ENCODE peak calls at places on chromosomes 5 and 9, in seven cellular contexts. S is tibial artery, H is right atrium auricular region, F is heart left ventricle, E is lower lobe of right lung, C is psoas muscle, M is IMR-90. X is an unnamed sample.

GRCh38 chr5:33526755-33527154 is 86.0 kb downstream of the TARS1 start:
- DNase-seq in S (no peak), H (no peak), F (no peak), E (no peak), C (no peak), M (no peak), X (no peak)

GRCh38 chr5:163379298-163380155 is 57.9 kb upstream of the CCNG1 start:
- DNase-seq in S (no peak), H (no peak), F (no peak), E (no peak), C (no peak), M (peak; percentile 80), X (no peak)

GRCh38 chr9:93669958-93670207 is 93.5 kb downstream of the PHF2 start:
- DNase-seq in S (peak; percentile 9), H (peak; percentile 58), F (no peak), E (no peak), C (no peak), M (no peak), X (no peak)

GRCh38 chr9:31541626-31542025 is 842.8 kb upstream of the ACO1 start:
- DNase-seq in S (no peak), H (no peak), F (no peak), E (no peak), C (no peak), M (no peak), X (no peak)

GRCh38 chr9:124818431-124819281 is 34.6 kb upstream of the WDR38 start:
- DNase-seq in S (no peak), H (no peak), F (no peak), E (peak; percentile 43), C (no peak), M (peak; percentile 74), X (no peak)

GRCh38 chr5:36751881-36752280 is 124.7 kb upstream of the NIPBL start:
- DNase-seq in S (no peak), H (no peak), F (no peak), E (no peak), C (no peak), M (no peak), X (no peak)

GRCh38 chr5:14917719-14918118 is 46.1 kb upstream of the ANKH start:
- DNase-seq in S (no peak), H (no peak), F (peak; percentile 23), E (no peak), C (no peak), M (peak; percentile 17), X (no peak)

GRCh38 chr9:76808636-76809035 is 44.4 kb downstream of the PCA3 start:
- DNase-seq in S (no peak), H (no peak), F (no peak), E (no peak), C (no peak), M (no peak), X (no peak)

GRCh38 chr5:108661030-108661429 is 86.7 kb upstream of the FER start:
- DNase-seq in S (no peak), H (no peak), F (no peak), E (no peak), C (no peak), M (no peak), X (no peak)

GRCh38 chr5:173962436-173962835 is 26.5 kb upstream of the C5orf47 start:
- DNase-seq in S (no peak), H (no peak), F (no peak), E (no peak), C (no peak), M (no peak), X (no peak)

GRCh38 chr5:170538970-170539586 is 35.3 kb downstream of the KCNIP1 start:
- DNase-seq in S (no peak), H (no peak), F (no peak), E (no peak), C (no peak), M (no peak), X (no peak)

GRCh38 chr9:87670572-87671264 is 55.2 kb upstream of the CTSL start:
- DNase-seq in S (no peak), H (peak; percentile 53), F (no peak), E (no peak), C (no peak), M (no peak), X (no peak)

GRCh38 chr5:76604838-76605237 is 18.4 kb downstream of the F2RL2 start:
- DNase-seq in S (no peak), H (no peak), F (no peak), E (no peak), C (no peak), M (peak; percentile 64), X (no peak)

GRCh38 chr5:131563434-131564228 is 71.4 kb downstream of the RAPGEF6 start:
- DNase-seq in S (no peak), H (no peak), F (no peak), E (no peak), C (no peak), M (no peak), X (no peak)

GRCh38 chr9:128877852-128878251 is 3.9 kb downstream of the KYAT1 start:
- DNase-seq in S (no peak), H (no peak), F (no peak), E (no peak), C (peak; percentile 13), M (no peak), X (no peak)

GRCh38 chr9:6644346-6645152 is 980 bp downstream of the GLDC start:
- DNase-seq in S (no peak), H (no peak), F (no peak), E (no peak), C (no peak), M (no peak), X (no peak)

GRCh38 chr5:87390576-87391199 is 22.0 kb downstream of the CCNH start:
- DNase-seq in S (no peak), H (no peak), F (no peak), E (no peak), C (no peak), M (peak; percentile 54), X (no peak)

GRCh38 chr9:17021379-17021970 is 113.4 kb upstream of the CNTLN start:
- DNase-seq in S (no peak), H (no peak), F (no peak), E (no peak), C (no peak), M (peak; percentile 47), X (no peak)

GRCh38 chr9:93677641-93678136 is 101.3 kb downstream of the PHF2 start:
- DNase-seq in S (peak; percentile 15), H (peak; percentile 44), F (peak; percentile 3), E (peak; percentile 34), C (peak; percentile 28), M (no peak), X (peak; percentile 2)

GRCh38 chr9:130940023-130940549 is 1.0 kb upstream of the FIBCD1 start:
- DNase-seq in S (no peak), H (no peak), F (no peak), E (no peak), C (no peak), M (no peak), X (no peak)

GRCh38 chr9:107810493-107810931 is 320.9 kb upstream of the KLF4 start:
- DNase-seq in S (no peak), H (no peak), F (no peak), E (peak; percentile 55), C (no peak), M (peak; percentile 25), X (no peak)

GRCh38 chr5:126745259-126745992 is 31.5 kb upstream of the LMNB1 start:
- DNase-seq in S (no peak), H (no peak), F (no peak), E (no peak), C (no peak), M (no peak), X (no peak)

GRCh38 chr5:35436441-35437057 is 181.1 kb upstream of the SPEF2 start:
- DNase-seq in S (no peak), H (no peak), F (no peak), E (no peak), C (no peak), M (peak; percentile 22), X (no peak)

GRCh38 chr5:142206801-142207200 is 98.2 kb downstream of the NDFIP1 start:
- DNase-seq in S (no peak), H (no peak), F (no peak), E (no peak), C (no peak), M (no peak), X (no peak)

GRCh38 chr5:75484605-75485004 is 26.8 kb downstream of the CERT1 start:
- DNase-seq in S (no peak), H (no peak), F (no peak), E (no peak), C (no peak), M (no peak), X (no peak)

GRCh38 chr5:81145329-81145728 is 87.8 kb upstream of the CKMT2 start:
- DNase-seq in S (no peak), H (no peak), F (no peak), E (no peak), C (no peak), M (no peak), X (no peak)

DNA sequence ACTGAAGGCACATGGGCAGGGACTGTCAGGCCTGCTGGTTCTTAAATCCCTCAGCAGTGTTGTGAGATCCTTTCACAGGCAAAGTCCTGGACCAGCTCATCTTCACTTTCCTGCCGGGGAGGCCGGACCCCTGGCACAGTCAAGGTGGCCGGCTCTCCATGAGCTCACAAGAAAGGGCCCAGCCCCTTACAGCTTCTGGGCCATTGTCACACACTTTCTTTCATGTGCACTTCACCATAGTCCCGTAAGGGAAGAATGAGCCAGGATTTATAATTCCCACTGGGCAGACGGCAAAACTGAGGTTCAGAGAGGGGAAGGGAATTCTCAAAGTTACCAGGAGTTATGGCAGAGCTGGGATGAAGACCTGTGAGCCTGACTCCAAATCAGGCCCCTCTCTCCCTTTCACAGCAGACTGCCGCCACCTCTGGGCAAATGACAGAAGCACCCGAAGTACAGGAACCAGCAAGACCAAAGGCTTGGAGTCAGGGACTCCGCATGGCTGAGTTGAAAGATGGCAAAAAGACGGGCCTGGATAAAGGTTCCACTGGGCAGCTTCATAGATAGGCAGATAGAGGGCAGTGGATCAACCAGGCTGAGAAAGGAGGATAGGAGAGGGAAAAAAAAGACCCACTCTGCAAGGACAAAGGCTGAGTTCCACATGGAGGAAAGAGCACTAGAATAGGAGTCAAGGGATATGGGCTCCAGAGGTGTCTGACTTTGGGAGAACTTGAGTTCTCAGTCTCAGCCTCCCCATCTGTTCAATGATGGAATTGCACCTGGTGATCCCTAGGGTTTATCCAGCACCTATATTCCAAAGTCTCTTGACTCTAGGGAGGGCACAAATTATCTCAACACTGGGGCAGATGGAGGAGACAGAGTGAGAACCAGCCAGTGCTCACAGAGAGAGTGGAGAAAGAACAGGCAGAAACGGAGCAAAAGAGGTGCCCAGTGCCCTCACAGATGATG is 128.7 kb downstream of the PAX5 start:
- DNase-seq in S (no peak), H (no peak), F (no peak), E (no peak), C (no peak), M (no peak), X (no peak)
- TF ChIP-seq CTCF in S (no peak), H (no peak), F (no peak), E (no peak), C (no peak), M (no peak), X (no peak)

GRCh38 chr5:153491408-153491807 is 938 bp downstream of the GRIA1 start:
- DNase-seq in S (no peak), H (no peak), F (no peak), E (no peak), C (no peak), M (no peak), X (no peak)
- H3K27ac ChIP-seq in S (no peak overlapping the region), H (no peak overlapping the region), F (no peak overlapping the region), E (no peak overlapping the region), C (no peak overlapping the region), M (no peak overlapping the region), X (no peak overlapping the region)

GRCh38 chr5:55226027-55226933 is 835 bp downstream of the MCIDAS start:
- DNase-seq in S (no peak), H (no peak), F (no peak), E (peak; percentile 52), C (no peak), M (peak; percentile 16), X (no peak)
- TF ChIP-seq CTCF in S (peak; percentile 24), H (no peak), F (peak; percentile 30), E (peak; percentile 27), C (peak; percentile 25), M (peak; percentile 37), X (peak; percentile 28)

GRCh38 chr5:154521756-154522155 is 43.7 kb upstream of the HAND1 start:
- DNase-seq in S (no peak), H (no peak), F (no peak), E (no peak), C (no peak), M (no peak), X (no peak)
- H3K27ac ChIP-seq in S (no peak overlapping the region), H (no peak overlapping the region), F (no peak overlapping the region), E (no peak overlapping the region), C (no peak overlapping the region), M (no peak overlapping the region), X (no peak overlapping the region)

X was measured in left ventricle myocardium inferior.